ENCODE peak calls at places on chromosomes 12 and 14, in five cellular contexts. One of them, this sample, is unnamed. For H3K79me1, the result is how much of the 10 kb centered on the place peaks cover.

GRCh38 chr14:99515301-99516155 is 34.3 kb downstream of the CCNK start:
- DNase-seq in mesendoderm: no peak
- DNase-seq in trophoblast cell: no peak
- DNase-seq in IMR-90: no peak
- DNase-seq in H9: peak
- DNase-seq in this sample: no peak

GRCh38 chr12:89529738-89530137 is 3.9 kb upstream of the POC1B start:
- DNase-seq in mesendoderm: peak
- DNase-seq in H9: no peak
- DNase-seq in IMR-90: peak
- DNase-seq in trophoblast cell: peak
- DNase-seq in this sample: peak

GRCh38 chr14:77045570-77045890 is 17.0 kb upstream of the IRF2BPL start:
- DNase-seq in mesendoderm: no peak
- DNase-seq in H9: no peak
- DNase-seq in trophoblast cell: no peak
- DNase-seq in IMR-90: no peak
- DNase-seq in this sample: no peak

GRCh38 chr14:61334197-61334701 is 12.9 kb downstream of the PRKCH start:
- DNase-seq in H9: no peak
- DNase-seq in IMR-90: no peak
- DNase-seq in mesendoderm: no peak
- DNase-seq in trophoblast cell: no peak
- DNase-seq in this sample: no peak

GRCh38 chr12:126084480-126084879 is 1019.2 kb downstream of the AACS start:
- DNase-seq in mesendoderm: no peak
- DNase-seq in H9: no peak
- DNase-seq in IMR-90: no peak
- DNase-seq in trophoblast cell: no peak
- DNase-seq in this sample: no peak

GRCh38 chr12:97921957-97922722 is 459.5 kb downstream of the RMST start:
- DNase-seq in H9: no peak
- DNase-seq in trophoblast cell: no peak
- DNase-seq in mesendoderm: no peak
- DNase-seq in IMR-90: no peak
- DNase-seq in this sample: no peak

GRCh38 chr14:22168092-22168955 is 420.7 kb downstream of the DAD1 start:
- DNase-seq in mesendoderm: peak
- DNase-seq in IMR-90: peak
- DNase-seq in trophoblast cell: no peak
- DNase-seq in H9: no peak
- DNase-seq in this sample: no peak

GRCh38 chr12:70449074-70449757 is 83.1 kb downstream of the KCNMB4 start:
- DNase-seq in H9: no peak
- DNase-seq in mesendoderm: no peak
- DNase-seq in IMR-90: peak
- DNase-seq in trophoblast cell: no peak
- DNase-seq in this sample: no peak

GRCh38 chr14:87139299-87139698 is 853.7 kb downstream of the GALC start:
- DNase-seq in IMR-90: peak
- DNase-seq in mesendoderm: no peak
- DNase-seq in H9: no peak
- DNase-seq in trophoblast cell: no peak
- DNase-seq in this sample: no peak

GRCh38 chr14:100371773-100372172 is 48.6 kb downstream of the SLC25A47 start:
- DNase-seq in mesendoderm: peak
- DNase-seq in H9: peak
- DNase-seq in trophoblast cell: peak
- DNase-seq in IMR-90: no peak
- DNase-seq in this sample: no peak

GRCh38 chr12:3944620-3945019 is 71.4 kb upstream of the PARP11 start:
- DNase-seq in trophoblast cell: no peak
- DNase-seq in IMR-90: no peak
- DNase-seq in H9: peak
- DNase-seq in mesendoderm: peak
- DNase-seq in this sample: no peak

GRCh38 chr12:93908846-93909592 is 231.8 kb downstream of the CRADD start:
- DNase-seq in trophoblast cell: peak
- DNase-seq in IMR-90: no peak
- DNase-seq in H9: no peak
- DNase-seq in mesendoderm: no peak
- DNase-seq in this sample: no peak

GRCh38 chr12:53224897-53225634 is 6.9 kb downstream of the RARG start:
- DNase-seq in IMR-90: no peak
- DNase-seq in trophoblast cell: no peak
- DNase-seq in H9: no peak
- DNase-seq in mesendoderm: no peak
- DNase-seq in this sample: no peak

GRCh38 chr12:102474438-102475064 is 5.8 kb downstream of the IGF1 start:
- DNase-seq in mesendoderm: peak
- DNase-seq in IMR-90: peak
- DNase-seq in trophoblast cell: no peak
- DNase-seq in H9: no peak
- DNase-seq in this sample: no peak

GRCh38 chr14:72779679-72780078 is 114.2 kb downstream of the DPF3 start:
- DNase-seq in trophoblast cell: no peak
- DNase-seq in mesendoderm: no peak
- DNase-seq in IMR-90: no peak
- DNase-seq in H9: no peak
- DNase-seq in this sample: no peak

GRCh38 chr12:120640840-120641833 is 711 bp downstream of the CABP1 start:
- DNase-seq in trophoblast cell: peak
- DNase-seq in IMR-90: peak
- DNase-seq in mesendoderm: peak
- DNase-seq in H9: peak
- DNase-seq in this sample: peak

GRCh38 chr12:88258396-88258795 is 116.3 kb downstream of the TMTC3 start:
- DNase-seq in IMR-90: peak
- DNase-seq in H9: no peak
- DNase-seq in trophoblast cell: no peak
- DNase-seq in mesendoderm: no peak
- DNase-seq in this sample: no peak

GRCh38 chr12:44812062-44812461 is 64.1 kb downstream of the NELL2 start:
- DNase-seq in trophoblast cell: no peak
- DNase-seq in H9: no peak
- DNase-seq in mesendoderm: peak
- DNase-seq in IMR-90: no peak
- DNase-seq in this sample: no peak

GRCh38 chr14:68599896-68600620 is 192.8 kb downstream of the ZFP36L1 start:
- DNase-seq in IMR-90: no peak
- DNase-seq in H9: no peak
- DNase-seq in trophoblast cell: no peak
- DNase-seq in mesendoderm: no peak
- DNase-seq in this sample: no peak

GRCh38 chr14:52014601-52015267 is 25.4 kb downstream of the RTRAF start:
- DNase-seq in H9: no peak
- DNase-seq in IMR-90: no peak
- DNase-seq in mesendoderm: no peak
- DNase-seq in trophoblast cell: no peak
- DNase-seq in this sample: no peak

GRCh38 chr12:89236748-89237428 is 115.4 kb downstream of the DUSP6 start:
- DNase-seq in IMR-90: peak
- DNase-seq in trophoblast cell: peak
- DNase-seq in H9: no peak
- DNase-seq in mesendoderm: no peak
- DNase-seq in this sample: no peak

GRCh38 chr14:20782280-20782890 is 1.3 kb downstream of the RNASE6 start:
- DNase-seq in trophoblast cell: no peak
- DNase-seq in mesendoderm: no peak
- DNase-seq in H9: no peak
- DNase-seq in IMR-90: no peak
- DNase-seq in this sample: no peak

GRCh38 chr12:88723219-88723618 is 142.9 kb upstream of the KITLG start:
- DNase-seq in IMR-90: peak
- DNase-seq in H9: no peak
- DNase-seq in mesendoderm: no peak
- DNase-seq in trophoblast cell: no peak
- DNase-seq in this sample: no peak

GRCh38 chr14:76497550-76498484 is 121.9 kb downstream of the ESRRB start:
- DNase-seq in IMR-90: no peak
- DNase-seq in trophoblast cell: no peak
- DNase-seq in H9: no peak
- DNase-seq in mesendoderm: peak
- DNase-seq in this sample: no peak

GRCh38 chr12:117188961-117189724 is 1.1 kb downstream of the FBXO21 start:
- DNase-seq in IMR-90: peak
- DNase-seq in H9: no peak
- DNase-seq in mesendoderm: peak
- DNase-seq in trophoblast cell: no peak
- DNase-seq in this sample: peak

GRCh38 chr14:96638041-96638855 is 136.1 kb downstream of the PAPOLA start:
- DNase-seq in H9: no peak
- DNase-seq in mesendoderm: no peak
- DNase-seq in IMR-90: no peak
- DNase-seq in trophoblast cell: no peak
- DNase-seq in this sample: no peak

GRCh38 chr14:99224116-99224910 is 47.7 kb downstream of the BCL11B start:
- DNase-seq in trophoblast cell: no peak
- DNase-seq in mesendoderm: peak
- DNase-seq in H9: peak
- DNase-seq in IMR-90: no peak
- DNase-seq in this sample: no peak

GRCh38 chr12:18861287-18861858 is 123.5 kb downstream of the CAPZA3 start:
- DNase-seq in IMR-90: peak
- DNase-seq in mesendoderm: no peak
- DNase-seq in trophoblast cell: no peak
- DNase-seq in H9: no peak
- DNase-seq in this sample: no peak

GRCh38 chr12:12007001-12007712 is 63.6 kb upstream of the BCL2L14 start:
- DNase-seq in trophoblast cell: no peak
- DNase-seq in IMR-90: peak
- DNase-seq in H9: no peak
- DNase-seq in mesendoderm: no peak
- DNase-seq in this sample: no peak

GRCh38 chr12:9096563-9097176 is 19.0 kb downstream of the A2M start:
- DNase-seq in H9: no peak
- DNase-seq in IMR-90: no peak
- DNase-seq in mesendoderm: no peak
- DNase-seq in trophoblast cell: no peak
- DNase-seq in this sample: no peak

GRCh38 chr14:99921431-99921830 is 128.2 kb downstream of the EML1 start:
- DNase-seq in IMR-90: no peak
- DNase-seq in H9: no peak
- DNase-seq in trophoblast cell: no peak
- DNase-seq in mesendoderm: no peak
- DNase-seq in this sample: no peak

GRCh38 chr12:128783129-128783574 is 40.6 kb downstream of the SLC15A4 start:
- DNase-seq in mesendoderm: no peak
- DNase-seq in IMR-90: peak
- DNase-seq in H9: no peak
- DNase-seq in trophoblast cell: no peak
- DNase-seq in this sample: no peak

GRCh38 chr14:102986810-102987579 is 64.5 kb downstream of the AMN start:
- DNase-seq in mesendoderm: no peak
- DNase-seq in trophoblast cell: no peak
- DNase-seq in H9: no peak
- DNase-seq in IMR-90: peak
- DNase-seq in this sample: no peak
- H3K79me1 ChIP-seq in mesendoderm: under half
- H3K79me1 ChIP-seq in trophoblast cell: under half
- H3K79me1 ChIP-seq in H9: under half
- H3K79me1 ChIP-seq in IMR-90: half or more
- H3K79me1 ChIP-seq in this sample: under half

GRCh38 chr14:89399594-89400068 is 17.4 kb downstream of the FOXN3 start:
- DNase-seq in mesendoderm: peak
- DNase-seq in H9: peak
- DNase-seq in trophoblast cell: peak
- DNase-seq in IMR-90: peak
- DNase-seq in this sample: peak
- H3K79me1 ChIP-seq in mesendoderm: under half
- H3K79me1 ChIP-seq in H9: under half
- H3K79me1 ChIP-seq in trophoblast cell: under half
- H3K79me1 ChIP-seq in IMR-90: half or more
- H3K79me1 ChIP-seq in this sample: under half

GRCh38 chr14:105326568-105326867 is 12.0 kb downstream of the PACS2 start:
- DNase-seq in IMR-90: no peak
- DNase-seq in mesendoderm: no peak
- DNase-seq in H9: no peak
- DNase-seq in trophoblast cell: no peak
- DNase-seq in this sample: no peak
- H3K79me1 ChIP-seq in IMR-90: half or more
- H3K79me1 ChIP-seq in mesendoderm: under half
- H3K79me1 ChIP-seq in H9: under half
- H3K79me1 ChIP-seq in trophoblast cell: under half
- H3K79me1 ChIP-seq in this sample: under half

GRCh38 chr12:27284021-27284420 is 39.9 kb downstream of the STK38L start:
- DNase-seq in IMR-90: no peak
- DNase-seq in mesendoderm: no peak
- DNase-seq in trophoblast cell: no peak
- DNase-seq in H9: no peak
- DNase-seq in this sample: no peak
- H3K79me1 ChIP-seq in IMR-90: under half
- H3K79me1 ChIP-seq in mesendoderm: under half
- H3K79me1 ChIP-seq in trophoblast cell: under half
- H3K79me1 ChIP-seq in H9: under half
- H3K79me1 ChIP-seq in this sample: under half

GRCh38 chr12:54641554-54641953 is 6.6 kb downstream of the DCD start:
- DNase-seq in trophoblast cell: no peak
- DNase-seq in mesendoderm: no peak
- DNase-seq in H9: no peak
- DNase-seq in IMR-90: no peak
- DNase-seq in this sample: no peak
- H3K79me1 ChIP-seq in trophoblast cell: under half
- H3K79me1 ChIP-seq in mesendoderm: under half
- H3K79me1 ChIP-seq in H9: under half
- H3K79me1 ChIP-seq in IMR-90: under half
- H3K79me1 ChIP-seq in this sample: under half

GRCh38 chr12:49031573-49032161 is 13.1 kb upstream of the PRKAG1 start:
- DNase-seq in mesendoderm: no peak
- DNase-seq in IMR-90: no peak
- DNase-seq in trophoblast cell: no peak
- DNase-seq in H9: no peak
- DNase-seq in this sample: no peak

GRCh38 chr12:49032276-49032675 is 13.7 kb upstream of the PRKAG1 start:
- DNase-seq in trophoblast cell: no peak
- DNase-seq in mesendoderm: no peak
- DNase-seq in H9: no peak
- DNase-seq in IMR-90: no peak
- DNase-seq in this sample: no peak

GRCh38 chr12:49032679-49033447 is 14.3 kb upstream of the PRKAG1 start:
- DNase-seq in H9: no peak
- DNase-seq in mesendoderm: no peak
- DNase-seq in trophoblast cell: no peak
- DNase-seq in IMR-90: no peak
- DNase-seq in this sample: no peak

GRCh38 chr12:49034287-49034622 is 15.7 kb upstream of the PRKAG1 start:
- DNase-seq in mesendoderm: no peak
- DNase-seq in trophoblast cell: no peak
- DNase-seq in H9: no peak
- DNase-seq in IMR-90: no peak
- DNase-seq in this sample: no peak

GRCh38 chr12:49033611-49034286 is 15.2 kb upstream of the PRKAG1 start:
- DNase-seq in H9: no peak
- DNase-seq in trophoblast cell: no peak
- DNase-seq in mesendoderm: no peak
- DNase-seq in IMR-90: no peak
- DNase-seq in this sample: no peak
- H3K79me1 ChIP-seq in H9: under half
- H3K79me1 ChIP-seq in trophoblast cell: under half
- H3K79me1 ChIP-seq in mesendoderm: under half
- H3K79me1 ChIP-seq in IMR-90: half or more
- H3K79me1 ChIP-seq in this sample: under half